ENCODE peak calls at places on chromosomes 3 and 15, in six cellular contexts. Q, X, E, A, R and H are unnamed samples.

GRCh38 chr15:60462027-60462426 is 16.9 kb downstream of the ICE2 start:
- DNase-seq in Q (no peak), X (no peak), E (no peak), A (no peak), R (no peak), H (no peak)

GRCh38 chr3:51371943-51372557 is 13.0 kb upstream of the MANF start:
- DNase-seq in Q (peak), X (no peak), E (peak), A (peak), R (peak), H (peak)

GRCh38 chr3:34132069-34132677 is 333.7 kb downstream of the PDCD6IP start:
- DNase-seq in Q (no peak), X (no peak), E (no peak), A (no peak), R (no peak), H (no peak)

GRCh38 chr15:99126930-99127329 is 22.1 kb downstream of the SYNM start:
- DNase-seq in Q (no peak), X (no peak), E (no peak), A (no peak), R (no peak), H (no peak)

GRCh38 chr3:186929186-186929585 is 1.1 kb upstream of the ST6GAL1 start:
- DNase-seq in Q (no peak), X (no peak), E (no peak), A (no peak), R (no peak), H (no peak)

GRCh38 chr3:94305835-94306685 is 243.2 kb downstream of the NSUN3 start:
- DNase-seq in Q (no peak), X (no peak), E (no peak), A (no peak), R (no peak), H (no peak)

GRCh38 chr3:125212096-125212508 is 446 bp downstream of the SLC12A8 start:
- DNase-seq in Q (no peak), X (no peak), E (no peak), A (no peak), R (no peak), H (no peak)

GRCh38 chr3:141388823-141389617 is 20.7 kb downstream of the ZBTB38 start:
- DNase-seq in Q (peak), X (no peak), E (no peak), A (no peak), R (no peak), H (no peak)

GRCh38 chr3:45499529-45499928 is 95.0 kb upstream of the LIMD1 start:
- DNase-seq in Q (no peak), X (no peak), E (no peak), A (no peak), R (no peak), H (no peak)